ENCODE peak calls at places on chromosomes 6 and 20, in five cellular contexts. One of them, this sample, is unnamed. For H3K4me1, the result is how much of the 10 kb centered on the place peaks cover.

GRCh38 chr20:24617757-24618450 is 148.5 kb downstream of the SYNDIG1 start:
- DNase-seq in tibial nerve: no peak
- DNase-seq in heart right ventricle: no peak
- DNase-seq in mammary epithelial cell: no peak
- DNase-seq in CD8-positive, alpha-beta T cell: no peak
- DNase-seq in this sample: no peak

GRCh38 chr6:90284236-90284744 is 12.4 kb downstream of the BACH2 start:
- DNase-seq in tibial nerve: no peak
- DNase-seq in heart right ventricle: no peak
- DNase-seq in mammary epithelial cell: peak
- DNase-seq in CD8-positive, alpha-beta T cell: peak
- DNase-seq in this sample: peak

GRCh38 chr20:4512891-4513550 is 208.7 kb upstream of the PRND start:
- DNase-seq in tibial nerve: no peak
- DNase-seq in heart right ventricle: no peak
- DNase-seq in mammary epithelial cell: peak
- DNase-seq in CD8-positive, alpha-beta T cell: no peak
- DNase-seq in this sample: no peak

GRCh38 chr6:53530780-53531386 is 14.0 kb downstream of the GCLC start:
- DNase-seq in tibial nerve: no peak
- DNase-seq in heart right ventricle: no peak
- DNase-seq in mammary epithelial cell: no peak
- DNase-seq in CD8-positive, alpha-beta T cell: no peak
- DNase-seq in this sample: no peak

GRCh38 chr6:3515669-3516068 is 58.8 kb upstream of the SLC22A23 start:
- DNase-seq in tibial nerve: no peak
- DNase-seq in heart right ventricle: no peak
- DNase-seq in mammary epithelial cell: no peak
- DNase-seq in CD8-positive, alpha-beta T cell: no peak
- DNase-seq in this sample: no peak

GRCh38 chr6:21914121-21914973 is 320.8 kb downstream of the SOX4 start:
- DNase-seq in tibial nerve: peak
- DNase-seq in heart right ventricle: peak
- DNase-seq in mammary epithelial cell: peak
- DNase-seq in CD8-positive, alpha-beta T cell: peak
- DNase-seq in this sample: peak

GRCh38 chr20:57288676-57289075 is 22.2 kb upstream of the BMP7 start:
- DNase-seq in tibial nerve: no peak
- DNase-seq in heart right ventricle: no peak
- DNase-seq in mammary epithelial cell: no peak
- DNase-seq in CD8-positive, alpha-beta T cell: no peak
- DNase-seq in this sample: no peak

GRCh38 chr20:63903796-63904570 is 9.1 kb downstream of the DNAJC5 start:
- DNase-seq in tibial nerve: no peak
- DNase-seq in heart right ventricle: no peak
- DNase-seq in mammary epithelial cell: no peak
- DNase-seq in CD8-positive, alpha-beta T cell: no peak
- DNase-seq in this sample: no peak

GRCh38 chr20:53645582-53645897 is 51.9 kb upstream of the ZNF217 start:
- DNase-seq in tibial nerve: no peak
- DNase-seq in heart right ventricle: no peak
- DNase-seq in mammary epithelial cell: no peak
- DNase-seq in CD8-positive, alpha-beta T cell: no peak
- DNase-seq in this sample: no peak

GRCh38 chr20:53646550-53646949 is 52.9 kb upstream of the ZNF217 start:
- DNase-seq in tibial nerve: no peak
- DNase-seq in heart right ventricle: no peak
- DNase-seq in mammary epithelial cell: no peak
- DNase-seq in CD8-positive, alpha-beta T cell: no peak
- DNase-seq in this sample: no peak

GRCh38 chr20:53639647-53640440 is 46.2 kb upstream of the ZNF217 start:
- DNase-seq in tibial nerve: no peak
- DNase-seq in heart right ventricle: no peak
- DNase-seq in mammary epithelial cell: no peak
- DNase-seq in CD8-positive, alpha-beta T cell: no peak
- DNase-seq in this sample: no peak

GRCh38 chr20:53642196-53643030 is 48.8 kb upstream of the ZNF217 start:
- DNase-seq in tibial nerve: peak
- DNase-seq in heart right ventricle: no peak
- DNase-seq in mammary epithelial cell: peak
- DNase-seq in CD8-positive, alpha-beta T cell: peak
- DNase-seq in this sample: no peak

DNA sequence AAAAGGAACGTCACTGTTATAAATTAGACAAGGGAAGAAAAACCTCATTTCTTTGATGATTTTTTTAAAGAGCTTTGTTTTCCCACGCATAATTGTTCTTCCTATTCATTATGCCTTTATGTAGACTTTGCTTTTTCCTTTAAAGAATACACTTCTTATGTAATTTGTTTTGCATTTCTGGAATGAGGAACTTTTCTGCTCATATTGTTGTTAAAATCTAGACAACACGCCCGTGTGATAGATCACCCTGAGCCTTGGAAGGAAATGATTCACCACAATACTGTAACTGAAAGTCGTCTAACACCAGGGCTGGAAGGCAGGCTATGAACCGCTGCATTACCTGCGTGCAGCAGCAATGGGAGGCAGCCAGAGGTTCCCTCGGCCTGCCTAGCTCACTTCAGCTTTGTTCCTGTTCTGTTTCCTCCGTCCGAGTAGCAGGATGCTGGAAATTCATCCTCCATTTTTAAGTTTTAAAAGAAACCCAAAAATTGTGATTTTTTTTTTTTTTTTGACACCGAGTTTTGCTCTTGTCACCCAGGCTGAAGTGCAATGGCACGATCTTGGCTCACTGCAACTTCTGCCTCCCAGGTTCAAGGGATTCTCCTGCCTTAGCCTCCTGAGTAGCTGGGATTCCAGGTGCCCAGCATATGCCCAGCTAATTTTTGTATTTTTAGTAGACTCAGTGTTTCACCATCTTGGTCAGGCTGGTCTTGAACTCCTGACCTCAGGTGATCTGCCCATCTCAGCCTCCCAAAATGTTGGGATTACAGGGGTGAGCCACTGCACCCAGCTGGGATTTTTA is 49.6 kb upstream of the ZNF217 start:
- DNase-seq in tibial nerve: no peak
- DNase-seq in heart right ventricle: no peak
- DNase-seq in mammary epithelial cell: peak
- DNase-seq in CD8-positive, alpha-beta T cell: peak
- DNase-seq in this sample: no peak
- H3K4me1 ChIP-seq in tibial nerve: under half
- H3K4me1 ChIP-seq in heart right ventricle: under half
- H3K4me1 ChIP-seq in mammary epithelial cell: under half
- H3K4me1 ChIP-seq in CD8-positive, alpha-beta T cell: under half
- H3K4me1 ChIP-seq in this sample: under half

GRCh38 chr6:134436281-134436815 is 118.4 kb upstream of the SGK1 start:
- DNase-seq in tibial nerve: no peak
- DNase-seq in heart right ventricle: no peak
- DNase-seq in mammary epithelial cell: peak
- DNase-seq in CD8-positive, alpha-beta T cell: peak
- DNase-seq in this sample: peak
- H3K4me3 ChIP-seq in tibial nerve: no peak
- H3K4me3 ChIP-seq in heart right ventricle: no peak
- H3K4me3 ChIP-seq in mammary epithelial cell: peak
- H3K4me3 ChIP-seq in CD8-positive, alpha-beta T cell: no peak
- H3K4me3 ChIP-seq in this sample: peak

DNA sequence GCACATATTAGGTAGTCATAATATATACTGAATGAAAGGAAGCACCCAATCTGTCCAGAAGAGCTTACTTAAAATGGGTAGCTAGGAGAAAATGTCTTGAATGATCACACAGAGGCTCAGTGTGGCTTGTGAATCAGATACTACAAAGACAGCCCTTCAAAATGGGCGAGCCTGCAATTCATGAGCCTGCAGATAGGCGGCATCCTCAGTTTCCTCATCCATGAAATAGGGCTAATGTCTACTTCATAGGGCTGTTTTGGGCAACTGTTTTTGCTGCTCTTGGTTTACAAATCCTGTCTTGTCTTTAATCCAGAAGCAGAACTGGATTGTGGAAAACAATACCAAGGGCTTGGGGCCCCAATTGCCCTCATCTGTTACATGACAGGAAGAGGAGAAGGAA is 129.3 kb upstream of the KCNK16 start:
- DNase-seq in tibial nerve: no peak
- DNase-seq in heart right ventricle: no peak
- DNase-seq in mammary epithelial cell: no peak
- DNase-seq in CD8-positive, alpha-beta T cell: no peak
- DNase-seq in this sample: no peak
- TF ChIP-seq CTCF in tibial nerve: no peak
- TF ChIP-seq CTCF in heart right ventricle: peak
- TF ChIP-seq CTCF in mammary epithelial cell: peak
- TF ChIP-seq CTCF in CD8-positive, alpha-beta T cell: no peak
- TF ChIP-seq CTCF in this sample: no peak

GRCh38 chr20:1327241-1327653 is 1.7 kb downstream of the SDCBP2 start:
- DNase-seq in tibial nerve: no peak
- DNase-seq in heart right ventricle: no peak
- DNase-seq in mammary epithelial cell: no peak
- DNase-seq in CD8-positive, alpha-beta T cell: peak
- DNase-seq in this sample: no peak
- H3K4me1 ChIP-seq in tibial nerve: half or more
- H3K4me1 ChIP-seq in heart right ventricle: half or more
- H3K4me1 ChIP-seq in mammary epithelial cell: half or more
- H3K4me1 ChIP-seq in CD8-positive, alpha-beta T cell: under half
- H3K4me1 ChIP-seq in this sample: under half

GRCh38 chr6:67717281-67717680 is 917.8 kb upstream of the ADGRB3 start:
- DNase-seq in tibial nerve: no peak
- DNase-seq in heart right ventricle: no peak
- DNase-seq in mammary epithelial cell: no peak
- DNase-seq in CD8-positive, alpha-beta T cell: no peak
- DNase-seq in this sample: no peak

GRCh38 chr6:67722861-67723261 is 912.2 kb upstream of the ADGRB3 start:
- DNase-seq in tibial nerve: no peak
- DNase-seq in heart right ventricle: peak
- DNase-seq in mammary epithelial cell: no peak
- DNase-seq in CD8-positive, alpha-beta T cell: no peak
- DNase-seq in this sample: no peak
- H3K4me3 ChIP-seq in tibial nerve: no peak
- H3K4me3 ChIP-seq in heart right ventricle: no peak
- H3K4me3 ChIP-seq in mammary epithelial cell: no peak
- H3K4me3 ChIP-seq in CD8-positive, alpha-beta T cell: no peak
- H3K4me3 ChIP-seq in this sample: no peak

GRCh38 chr20:44747166-44748004 is 1.7 kb downstream of the KCNK15 start:
- DNase-seq in tibial nerve: peak
- DNase-seq in heart right ventricle: peak
- DNase-seq in mammary epithelial cell: peak
- DNase-seq in CD8-positive, alpha-beta T cell: peak
- DNase-seq in this sample: peak
- TF ChIP-seq CTCF in tibial nerve: peak
- TF ChIP-seq CTCF in heart right ventricle: peak
- TF ChIP-seq CTCF in mammary epithelial cell: peak
- TF ChIP-seq CTCF in CD8-positive, alpha-beta T cell: peak
- TF ChIP-seq CTCF in this sample: peak

DNA sequence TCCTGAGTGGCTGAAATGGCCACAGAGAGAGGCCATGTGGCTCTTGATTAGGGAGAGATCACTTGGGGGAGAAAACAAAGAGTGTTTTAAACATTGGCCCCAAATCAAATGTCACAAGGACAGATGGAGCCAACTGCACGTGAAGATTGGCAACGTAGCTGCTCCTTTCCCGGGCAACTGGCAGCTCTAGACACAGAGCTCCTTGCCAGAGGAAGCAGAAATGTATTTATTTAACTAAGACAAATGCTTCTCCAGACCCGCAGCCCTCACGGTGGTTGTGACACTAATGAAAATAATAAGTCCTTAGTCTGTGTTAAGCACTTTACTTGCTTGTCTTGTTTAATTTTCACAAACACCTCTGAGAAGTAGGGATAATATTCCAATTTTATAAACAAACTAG is 49.6 kb upstream of the DSN1 start:
- DNase-seq in tibial nerve: no peak
- DNase-seq in heart right ventricle: no peak
- DNase-seq in mammary epithelial cell: no peak
- DNase-seq in CD8-positive, alpha-beta T cell: no peak
- DNase-seq in this sample: no peak
- H3K4me1 ChIP-seq in tibial nerve: half or more
- H3K4me1 ChIP-seq in heart right ventricle: half or more
- H3K4me1 ChIP-seq in mammary epithelial cell: under half
- H3K4me1 ChIP-seq in CD8-positive, alpha-beta T cell: under half
- H3K4me1 ChIP-seq in this sample: under half